ENCODE peak calls at places on chromosome 7, in eight cellular contexts. One of them, this sample, is unnamed.

GRCh38 chr7:127812540-127812939 is 160.5 kb downstream of the SND1 start:
- DNase-seq in AG04450: no peak
- DNase-seq in AG10803: no peak
- DNase-seq in caudate nucleus: no peak
- DNase-seq in activated naive CD4-positive, alpha-beta T cell: no peak
- DNase-seq in ureter: no peak
- DNase-seq in T follicular helper cell: no peak
- DNase-seq in cardiac muscle cell: peak; percentile 27
- DNase-seq in this sample: no peak

GRCh38 chr7:148262721-148263229 is 327.8 kb upstream of the C7orf33 start:
- DNase-seq in cardiac muscle cell: peak; percentile 79
- DNase-seq in AG04450: no peak
- DNase-seq in caudate nucleus: no peak
- DNase-seq in AG10803: peak; percentile 42
- DNase-seq in ureter: peak; percentile 72
- DNase-seq in T follicular helper cell: peak; percentile 28
- DNase-seq in activated naive CD4-positive, alpha-beta T cell: peak; percentile 58
- DNase-seq in this sample: peak; percentile 32

GRCh38 chr7:42237891-42238531 is 1.0 kb upstream of the GLI3 start:
- DNase-seq in AG10803: peak; percentile 77
- DNase-seq in cardiac muscle cell: peak; percentile 12
- DNase-seq in activated naive CD4-positive, alpha-beta T cell: no peak
- DNase-seq in ureter: peak; percentile 80
- DNase-seq in T follicular helper cell: no peak
- DNase-seq in AG04450: no peak
- DNase-seq in caudate nucleus: no peak
- DNase-seq in this sample: no peak

GRCh38 chr7:56105508-56105907 is 768 bp downstream of the CHCHD2 start:
- DNase-seq in AG10803: peak; percentile 71
- DNase-seq in T follicular helper cell: peak; percentile 17
- DNase-seq in AG04450: peak; percentile 57
- DNase-seq in activated naive CD4-positive, alpha-beta T cell: no peak
- DNase-seq in cardiac muscle cell: no peak
- DNase-seq in ureter: no peak
- DNase-seq in caudate nucleus: no peak
- DNase-seq in this sample: no peak

GRCh38 chr7:34087892-34088891 is 182.9 kb downstream of the BMPER start:
- DNase-seq in T follicular helper cell: no peak
- DNase-seq in caudate nucleus: no peak
- DNase-seq in AG04450: no peak
- DNase-seq in activated naive CD4-positive, alpha-beta T cell: no peak
- DNase-seq in AG10803: peak; percentile 31
- DNase-seq in ureter: no peak
- DNase-seq in cardiac muscle cell: peak; percentile 57
- DNase-seq in this sample: no peak

GRCh38 chr7:29035044-29035740 is 77.1 kb upstream of the TRIL start:
- DNase-seq in AG10803: peak; percentile 68
- DNase-seq in AG04450: no peak
- DNase-seq in ureter: no peak
- DNase-seq in caudate nucleus: no peak
- DNase-seq in T follicular helper cell: no peak
- DNase-seq in activated naive CD4-positive, alpha-beta T cell: no peak
- DNase-seq in cardiac muscle cell: no peak
- DNase-seq in this sample: no peak

GRCh38 chr7:69403169-69403568 is 195.1 kb upstream of the AUTS2 start:
- DNase-seq in activated naive CD4-positive, alpha-beta T cell: no peak
- DNase-seq in T follicular helper cell: no peak
- DNase-seq in ureter: no peak
- DNase-seq in AG04450: no peak
- DNase-seq in caudate nucleus: no peak
- DNase-seq in AG10803: no peak
- DNase-seq in cardiac muscle cell: peak; percentile 10
- DNase-seq in this sample: no peak

GRCh38 chr7:83882551-83882950 is 233.6 kb upstream of the SEMA3E start:
- DNase-seq in activated naive CD4-positive, alpha-beta T cell: no peak
- DNase-seq in AG10803: no peak
- DNase-seq in ureter: no peak
- DNase-seq in T follicular helper cell: no peak
- DNase-seq in AG04450: no peak
- DNase-seq in caudate nucleus: no peak
- DNase-seq in cardiac muscle cell: no peak
- DNase-seq in this sample: no peak

GRCh38 chr7:45171946-45172345 is 14.4 kb downstream of the RAMP3 start:
- DNase-seq in AG10803: no peak
- DNase-seq in T follicular helper cell: no peak
- DNase-seq in caudate nucleus: no peak
- DNase-seq in AG04450: no peak
- DNase-seq in ureter: no peak
- DNase-seq in cardiac muscle cell: no peak
- DNase-seq in activated naive CD4-positive, alpha-beta T cell: no peak
- DNase-seq in this sample: no peak

GRCh38 chr7:133491846-133492652 is 239.2 kb downstream of the EXOC4 start:
- DNase-seq in activated naive CD4-positive, alpha-beta T cell: no peak
- DNase-seq in caudate nucleus: no peak
- DNase-seq in T follicular helper cell: no peak
- DNase-seq in cardiac muscle cell: no peak
- DNase-seq in AG04450: no peak
- DNase-seq in AG10803: no peak
- DNase-seq in ureter: no peak
- DNase-seq in this sample: no peak

This sample was measured in D721Med.